ENCODE peak calls at places on chromosomes 4 and X, in five cellular contexts. E is A549, R is transverse colon, M is upper lobe of left lung, G is K562. S is an unnamed sample.
A peak's percentile ranks its signal among the peaks of the same experiment; 100 is the strongest.

GRCh38 chr4:141417387-141417786 is 196.7 kb downstream of the ZNF330 start:
- DNase-seq in E (no peak), R (no peak), M (no peak), G (no peak), S (no peak)

GRCh38 chr4:183591301-183591700 is 67.7 kb downstream of the RWDD4 start:
- DNase-seq in E (no peak), R (no peak), M (no peak), G (no peak), S (no peak)

GRCh38 chr4:152159773-152160172 is 376.1 kb downstream of the FBXW7 start:
- DNase-seq in E (no peak), R (no peak), M (no peak), G (no peak), S (no peak)

GRCh38 chrX:9707306-9708015 is 58.2 kb downstream of the GPR143 start:
- DNase-seq in E (no peak), R (no peak), M (no peak), G (no peak), S (peak; percentile 47)

GRCh38 chrX:119398974-119399771 is at the start of gene SLC25A43:
- DNase-seq in E (peak; percentile 44), R (peak; percentile 57), M (peak; percentile 33), G (peak; percentile 51), S (peak; percentile 76)

GRCh38 chr4:182143086-182143821 is 99.9 kb upstream of the TENM3 start:
- DNase-seq in E (no peak), R (peak; percentile 36), M (no peak), G (no peak), S (no peak)

GRCh38 chr4:170589597-170590191 is 499.9 kb upstream of the AADAT start:
- DNase-seq in E (peak; percentile 31), R (no peak), M (no peak), G (no peak), S (no peak)

GRCh38 chr4:80521438-80521837 is 185.9 kb downstream of the CFAP299 start:
- DNase-seq in E (no peak), R (no peak), M (no peak), G (no peak), S (no peak)

GRCh38 chrX:126395909-126396308 is 156.7 kb downstream of the DCAF12L1 start:
- DNase-seq in E (no peak), R (no peak), M (no peak), G (no peak), S (no peak)
- H3K4me3 ChIP-seq in E (no peak overlapping the region), R (no peak overlapping the region), M (no peak overlapping the region), G (no peak overlapping the region), S (no peak overlapping the region)

DNA sequence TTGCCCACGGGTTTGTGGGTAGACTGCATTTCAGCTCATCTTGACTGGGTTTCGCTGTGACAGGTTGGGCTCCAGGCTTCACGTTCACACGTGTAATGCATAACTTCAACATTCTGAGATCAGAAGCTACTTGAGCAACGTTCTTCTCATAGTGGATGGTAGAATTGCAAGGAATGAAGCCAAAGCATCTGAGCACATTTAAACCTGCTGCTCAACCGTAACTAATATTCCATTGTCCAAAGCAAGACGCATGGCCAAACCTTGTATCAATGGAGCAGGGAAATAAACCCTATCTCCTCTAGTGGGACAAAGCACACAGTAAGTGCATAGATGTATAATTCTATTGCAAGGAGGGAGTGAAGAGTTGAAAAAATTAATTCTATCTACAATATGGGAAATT is 86.5 kb upstream of the PTCHD1 start:
- DNase-seq in E (no peak), R (no peak), M (no peak), G (no peak), S (no peak)
- TF ChIP-seq EP300 in E (no peak), R (no peak), M (no peak), G (no peak), S (no peak)

DNA sequence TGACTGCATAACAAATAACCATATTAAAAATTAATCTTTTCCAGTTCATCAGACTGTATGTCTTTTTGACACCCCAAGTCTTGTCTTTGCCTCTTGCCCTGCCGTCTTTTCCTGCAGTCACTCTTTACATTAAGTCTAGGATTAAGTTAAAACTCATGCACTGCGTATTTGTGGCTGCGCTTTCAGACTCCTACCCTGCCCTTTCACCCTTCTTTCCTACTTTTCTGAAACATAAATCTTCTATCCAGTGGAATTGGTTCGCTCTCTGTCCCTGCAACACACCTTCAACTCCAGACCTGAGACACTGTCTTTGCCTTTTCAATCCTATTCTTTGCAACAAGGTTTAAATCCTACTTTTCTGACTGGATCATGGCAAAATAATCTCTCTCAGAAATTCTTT is 19.9 kb downstream of the SPRY1 start:
- DNase-seq in E (no peak), R (no peak), M (no peak), G (no peak), S (no peak)
- TF ChIP-seq POLR2A in E (no peak), R (no peak), M (no peak), G (no peak), S (no peak)

GRCh38 chr4:3765271-3766206 is 646 bp upstream of the ADRA2C start:
- DNase-seq in E (peak; percentile 56), R (no peak), M (no peak), G (peak; percentile 53), S (no peak)

GRCh38 chr4:3766791-3767561 is 791 bp downstream of the ADRA2C start:
- DNase-seq in E (no peak), R (no peak), M (no peak), G (no peak), S (no peak)

GRCh38 chr4:3768842-3769641 is 2.9 kb downstream of the ADRA2C start:
- DNase-seq in E (no peak), R (no peak), M (no peak), G (no peak), S (no peak)

GRCh38 chr4:3767569-3768288 is 1.5 kb downstream of the ADRA2C start:
- DNase-seq in E (peak; percentile 52), R (peak; percentile 15), M (no peak), G (no peak), S (no peak)

GRCh38 chr4:3766207-3766790 is at the start of gene ADRA2C:
- DNase-seq in E (peak; percentile 33), R (no peak), M (no peak), G (no peak), S (no peak)
- H3K4me3 ChIP-seq in E (peak within 1 kb of the TSS; percentile 45), R (peak within 1 kb of the TSS; percentile 36), M (peak within 1 kb of the TSS; percentile 42), G (no peak within 1 kb of the TSS), S (peak within 1 kb of the TSS; percentile 43)